ENCODE peak calls at places on chromosomes 5 and 9, in seven cellular contexts. K is NCI-H510A treated with DMSO at 0.1 percent for 48 hours; I is A172; B is choroid plexus epithelial cell; H is G401; T is fibroblast of pulmonary artery; G is stimulated activated CD8-positive, alpha-beta memory T cell treated with anti-CD3 and anti-CD28 coated beads, Interleukin-12 subunit alpha, Interleukin-12 subunit beta, amount 100 ng/mL, for 4 hours. S is an unnamed sample.

GRCh38 chr9:94057918-94058317 is 26.3 kb upstream of the PTPDC1 start:
- DNase-seq in I (no peak), G (no peak), K (no peak), B (no peak), H (no peak), T (no peak), S (no peak)

GRCh38 chr5:10145922-10146321 is 103.8 kb downstream of the ATPSCKMT start:
- DNase-seq in B (peak), G (no peak), T (peak), I (peak), K (no peak), H (peak), S (no peak)

GRCh38 chr9:106620081-106620480 is 242.9 kb upstream of the ZNF462 start:
- DNase-seq in B (no peak), I (no peak), K (no peak), G (no peak), H (no peak), T (no peak), S (no peak)

GRCh38 chr9:91028166-91028827 is 226.7 kb downstream of the SYK start:
- DNase-seq in G (no peak), T (no peak), B (no peak), K (no peak), I (no peak), H (no peak), S (no peak)

GRCh38 chr9:106560540-106560939 is 302.4 kb upstream of the ZNF462 start:
- DNase-seq in T (no peak), B (no peak), K (no peak), G (no peak), H (no peak), I (no peak), S (no peak)

GRCh38 chr5:103450333-103451061 is 112.1 kb downstream of the NUDT12 start:
- DNase-seq in T (peak), K (no peak), I (peak), G (no peak), B (peak), H (no peak), S (no peak)

GRCh38 chr9:23538060-23538387 is 288.0 kb downstream of the ELAVL2 start:
- DNase-seq in H (peak), K (no peak), T (no peak), B (no peak), G (no peak), I (no peak), S (no peak)

GRCh38 chr5:178515019-178515418 is 75.2 kb downstream of the COL23A1 start:
- DNase-seq in G (no peak), T (no peak), I (no peak), H (no peak), K (no peak), B (no peak), S (no peak)

GRCh38 chr9:33124716-33125378 is 42.3 kb downstream of the B4GALT1 start:
- DNase-seq in I (no peak), G (no peak), B (peak), T (no peak), H (no peak), K (no peak), S (no peak)

GRCh38 chr5:100762163-100762562 is 140.9 kb downstream of the ST8SIA4 start:
- DNase-seq in T (peak), K (no peak), I (peak), H (no peak), G (no peak), B (peak), S (no peak)

GRCh38 chr5:134451618-134452505 is 40.2 kb upstream of the CDKN2AIPNL start:
- DNase-seq in H (peak), B (peak), I (peak), K (no peak), T (peak), G (no peak), S (no peak)

GRCh38 chr5:157342822-157343402 is 77.0 kb downstream of the CYFIP2 start:
- DNase-seq in B (peak), T (peak), I (peak), H (no peak), K (no peak), G (no peak), S (peak)

GRCh38 chr9:79195904-79196303 is 375.9 kb upstream of the TLE4 start:
- DNase-seq in I (peak), T (peak), K (no peak), G (no peak), B (peak), H (no peak), S (no peak)

GRCh38 chr9:93610206-93610605 is 33.8 kb downstream of the PHF2 start:
- DNase-seq in B (no peak), G (no peak), T (no peak), I (no peak), H (no peak), K (no peak), S (no peak)

GRCh38 chr9:37591775-37592107 is 656 bp downstream of the TOMM5 start:
- DNase-seq in T (peak), H (no peak), I (no peak), B (no peak), G (no peak), K (no peak), S (no peak)

GRCh38 chr9:33153666-33154065 is 13.5 kb downstream of the B4GALT1 start:
- DNase-seq in K (no peak), B (no peak), T (no peak), I (no peak), G (no peak), H (no peak), S (no peak)

GRCh38 chr9:78835928-78836450 is 539.1 kb downstream of the PSAT1 start:
- DNase-seq in H (no peak), T (no peak), I (no peak), G (no peak), K (no peak), B (no peak), S (no peak)

GRCh38 chr5:143014017-143014651 is 244.0 kb downstream of the ARHGAP26 start:
- DNase-seq in G (no peak), T (no peak), B (peak), I (peak), H (no peak), K (peak), S (peak)

GRCh38 chr9:7132605-7133004 is 374.8 kb downstream of the KDM4C start:
- DNase-seq in I (no peak), T (no peak), B (no peak), K (no peak), H (no peak), G (no peak), S (no peak)

GRCh38 chr9:132241840-132242620 is 80.2 kb downstream of the NTNG2 start:
- DNase-seq in B (peak), H (no peak), T (no peak), K (no peak), I (no peak), G (peak), S (peak)

GRCh38 chr9:69546265-69546664 is 125.9 kb downstream of the APBA1 start:
- DNase-seq in H (no peak), B (no peak), I (peak), T (peak), G (no peak), K (peak), S (peak)

GRCh38 chr9:35909687-35910612 is 660 bp downstream of the SPAAR start:
- DNase-seq in T (no peak), H (no peak), G (no peak), I (no peak), K (no peak), B (no peak), S (no peak)

GRCh38 chr9:22211588-22212360 is 202.7 kb upstream of the CDKN2B start:
- DNase-seq in G (no peak), I (no peak), H (no peak), T (peak), K (no peak), B (peak), S (no peak)

S was measured in HAP-1.